ENCODE peak calls at places on chromosomes 2 and 18, in five cellular contexts. V is NAMALWA; D is stimulated activated CD4-positive, alpha-beta T cell treated with anti-CD3 and anti-CD28 coated beads, Interleukin-4, amount 100 ng/mL, for 1 hour; Y is Kasumi-1; E is iris pigment epithelial cell. M is an unnamed sample.

GRCh38 chr18:13791181-13791580 is 32.8 kb upstream of the MC5R start:
- DNase-seq in Y (no peak), D (no peak), E (peak), V (no peak), M (no peak)

GRCh38 chr2:156057647-156058046 is 274.9 kb downstream of the NR4A2 start:
- DNase-seq in E (no peak), Y (no peak), V (no peak), D (no peak), M (no peak)

GRCh38 chr18:58671122-58671940 is at the start of gene MALT1:
- DNase-seq in Y (peak), V (peak), E (peak), D (peak), M (peak)

GRCh38 chr18:79699653-79700052 is 20.1 kb downstream of the CTDP1 start:
- DNase-seq in V (no peak), Y (no peak), D (no peak), E (no peak), M (no peak)

GRCh38 chr2:134258684-134259408 is 5.0 kb downstream of the MGAT5 start:
- DNase-seq in V (no peak), Y (no peak), D (no peak), E (no peak), M (no peak)

GRCh38 chr2:96769816-96770215 is 9.1 kb downstream of the CNNM4 start:
- DNase-seq in D (no peak), V (no peak), Y (no peak), E (no peak), M (no peak)

GRCh38 chr2:85806358-85807118 is 52.7 kb downstream of the ATOH8 start:
- DNase-seq in Y (no peak), E (peak), V (no peak), D (no peak), M (no peak)

GRCh38 chr2:12396699-12397098 is 320.0 kb upstream of the TRIB2 start:
- DNase-seq in D (no peak), V (no peak), Y (no peak), E (no peak), M (no peak)

GRCh38 chr18:73774836-73775509 is 372.7 kb downstream of the FBXO15 start:
- DNase-seq in V (no peak), D (no peak), Y (no peak), E (no peak), M (no peak)

GRCh38 chr18:62497171-62497783 is 25.5 kb upstream of the ZCCHC2 start:
- DNase-seq in Y (no peak), V (no peak), D (no peak), E (no peak), M (no peak)